ENCODE peak calls at places on chromosomes 6 and 20, in ten cellular contexts. One of them, this sample, is unnamed.

GRCh38 chr20:19257201-19257600 is 44.8 kb downstream of the SLC24A3 start:
- DNase-seq in A549: no peak
- DNase-seq in uterus: no peak
- DNase-seq in adrenal gland: no peak
- DNase-seq in IMR-90: no peak
- DNase-seq in HepG2: no peak
- DNase-seq in heart left ventricle: no peak
- DNase-seq in vagina: no peak
- DNase-seq in prostate gland: no peak
- DNase-seq in ovary: no peak
- DNase-seq in this sample: no peak

GRCh38 chr20:45957021-45957941 is 14.7 kb downstream of the ZNF335 start:
- DNase-seq in ovary: peak; percentile 12
- DNase-seq in adrenal gland: peak; percentile 14
- DNase-seq in heart left ventricle: no peak
- DNase-seq in uterus: no peak
- DNase-seq in HepG2: no peak
- DNase-seq in prostate gland: no peak
- DNase-seq in vagina: no peak
- DNase-seq in A549: no peak
- DNase-seq in IMR-90: no peak
- DNase-seq in this sample: no peak

GRCh38 chr6:90502866-90503407 is 83.9 kb downstream of the MAP3K7 start:
- DNase-seq in uterus: no peak
- DNase-seq in prostate gland: no peak
- DNase-seq in heart left ventricle: no peak
- DNase-seq in ovary: no peak
- DNase-seq in vagina: no peak
- DNase-seq in adrenal gland: no peak
- DNase-seq in HepG2: peak; percentile 93
- DNase-seq in IMR-90: peak; percentile 4
- DNase-seq in A549: no peak
- DNase-seq in this sample: no peak

GRCh38 chr6:104325341-104326172 is 534.2 kb downstream of the HACE1 start:
- DNase-seq in IMR-90: no peak
- DNase-seq in prostate gland: no peak
- DNase-seq in adrenal gland: no peak
- DNase-seq in ovary: no peak
- DNase-seq in vagina: no peak
- DNase-seq in heart left ventricle: no peak
- DNase-seq in uterus: no peak
- DNase-seq in HepG2: no peak
- DNase-seq in A549: peak; percentile 4
- DNase-seq in this sample: no peak

GRCh38 chr6:39452306-39452705 is 129.8 kb upstream of the KCNK16 start:
- DNase-seq in heart left ventricle: no peak
- DNase-seq in adrenal gland: no peak
- DNase-seq in ovary: no peak
- DNase-seq in IMR-90: peak; percentile 3
- DNase-seq in HepG2: no peak
- DNase-seq in A549: no peak
- DNase-seq in uterus: no peak
- DNase-seq in vagina: no peak
- DNase-seq in prostate gland: no peak
- DNase-seq in this sample: no peak

GRCh38 chr6:15322184-15322583 is 76.3 kb downstream of the JARID2 start:
- DNase-seq in A549: no peak
- DNase-seq in uterus: no peak
- DNase-seq in IMR-90: no peak
- DNase-seq in heart left ventricle: no peak
- DNase-seq in HepG2: no peak
- DNase-seq in adrenal gland: no peak
- DNase-seq in prostate gland: no peak
- DNase-seq in ovary: no peak
- DNase-seq in vagina: no peak
- DNase-seq in this sample: no peak

GRCh38 chr20:63573739-63574131 is 304 bp downstream of the HELZ2 start:
- DNase-seq in prostate gland: no peak
- DNase-seq in uterus: no peak
- DNase-seq in heart left ventricle: no peak
- DNase-seq in HepG2: no peak
- DNase-seq in IMR-90: no peak
- DNase-seq in adrenal gland: no peak
- DNase-seq in A549: no peak
- DNase-seq in ovary: no peak
- DNase-seq in vagina: no peak
- DNase-seq in this sample: no peak

GRCh38 chr6:10521104-10521808 is at the start of gene GCNT2:
- DNase-seq in heart left ventricle: peak; percentile 15
- DNase-seq in ovary: no peak
- DNase-seq in adrenal gland: no peak
- DNase-seq in uterus: no peak
- DNase-seq in HepG2: peak; percentile 92
- DNase-seq in A549: peak; percentile 46
- DNase-seq in IMR-90: peak; percentile 23
- DNase-seq in vagina: no peak
- DNase-seq in prostate gland: peak; percentile 31
- DNase-seq in this sample: peak; percentile 61

GRCh38 chr20:39081255-39081654 is 119.1 kb downstream of the DHX35 start:
- DNase-seq in prostate gland: peak; percentile 64
- DNase-seq in heart left ventricle: peak; percentile 52
- DNase-seq in A549: peak; percentile 84
- DNase-seq in IMR-90: peak; percentile 75
- DNase-seq in ovary: peak; percentile 71
- DNase-seq in adrenal gland: peak; percentile 87
- DNase-seq in vagina: no peak
- DNase-seq in uterus: peak; percentile 59
- DNase-seq in HepG2: peak; percentile 75
- DNase-seq in this sample: peak; percentile 85

GRCh38 chr6:166330612-166331011 is 11.7 kb downstream of the SFT2D1 start:
- DNase-seq in vagina: no peak
- DNase-seq in heart left ventricle: peak; percentile 73
- DNase-seq in ovary: no peak
- DNase-seq in HepG2: peak; percentile 89
- DNase-seq in prostate gland: no peak
- DNase-seq in A549: peak; percentile 12
- DNase-seq in uterus: no peak
- DNase-seq in adrenal gland: peak; percentile 23
- DNase-seq in IMR-90: peak; percentile 23
- DNase-seq in this sample: peak; percentile 69
- TF ChIP-seq POLR2A in vagina: no peak
- TF ChIP-seq POLR2A in heart left ventricle: no peak
- TF ChIP-seq POLR2A in ovary: no peak
- TF ChIP-seq POLR2A in HepG2: no peak
- TF ChIP-seq POLR2A in prostate gland: no peak
- TF ChIP-seq POLR2A in A549: no peak
- TF ChIP-seq POLR2A in uterus: no peak
- TF ChIP-seq POLR2A in adrenal gland: no peak
- TF ChIP-seq POLR2A in IMR-90: no peak
- TF ChIP-seq POLR2A in this sample: no peak

GRCh38 chr6:24930386-24930785 is 5.4 kb downstream of the RIPOR2 start:
- DNase-seq in IMR-90: peak; percentile 85
- DNase-seq in vagina: no peak
- DNase-seq in prostate gland: no peak
- DNase-seq in ovary: no peak
- DNase-seq in heart left ventricle: peak; percentile 43
- DNase-seq in A549: no peak
- DNase-seq in adrenal gland: no peak
- DNase-seq in uterus: peak; percentile 54
- DNase-seq in HepG2: no peak
- DNase-seq in this sample: no peak
- H3K4me1 ChIP-seq in IMR-90: peaks cover 21% of the 10 kb centered on the region
- H3K4me1 ChIP-seq in vagina: peaks cover 22% of the 10 kb centered on the region
- H3K4me1 ChIP-seq in prostate gland: no peaks in the 10 kb centered on the region
- H3K4me1 ChIP-seq in ovary: no peaks in the 10 kb centered on the region
- H3K4me1 ChIP-seq in heart left ventricle: peaks cover 12% of the 10 kb centered on the region
- H3K4me1 ChIP-seq in A549: no peaks in the 10 kb centered on the region
- H3K4me1 ChIP-seq in adrenal gland: no peaks in the 10 kb centered on the region
- H3K4me1 ChIP-seq in uterus: peaks cover 22% of the 10 kb centered on the region
- H3K4me1 ChIP-seq in HepG2: peaks cover 12% of the 10 kb centered on the region
- H3K4me1 ChIP-seq in this sample: peaks cover 34% of the 10 kb centered on the region

DNA sequence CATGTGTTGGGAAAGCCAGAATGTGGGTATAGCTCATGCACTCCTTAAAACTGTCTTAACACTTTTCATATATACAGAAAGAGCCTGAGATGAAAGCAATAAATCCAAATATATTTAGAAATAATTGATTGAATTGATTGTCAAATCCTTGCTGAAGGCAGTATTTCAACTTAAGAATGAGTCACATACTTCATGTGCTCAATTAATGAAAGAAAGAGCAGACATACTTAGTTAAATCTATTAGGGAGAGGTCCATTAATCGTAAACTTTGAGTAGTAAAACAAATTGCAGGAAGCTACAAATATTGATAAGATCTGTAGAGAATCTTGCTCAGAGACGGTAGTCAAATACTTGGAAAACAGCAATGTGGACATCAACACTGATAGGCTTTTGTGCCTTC is 261.6 kb upstream of the THEMIS start:
- DNase-seq in IMR-90: no peak
- DNase-seq in A549: no peak
- DNase-seq in vagina: no peak
- DNase-seq in uterus: no peak
- DNase-seq in adrenal gland: no peak
- DNase-seq in prostate gland: no peak
- DNase-seq in HepG2: no peak
- DNase-seq in heart left ventricle: no peak
- DNase-seq in ovary: no peak
- DNase-seq in this sample: no peak
- H3K4me3 ChIP-seq in IMR-90: no peak overlapping the region
- H3K4me3 ChIP-seq in A549: no peak overlapping the region
- H3K4me3 ChIP-seq in vagina: no peak overlapping the region
- H3K4me3 ChIP-seq in uterus: no peak overlapping the region
- H3K4me3 ChIP-seq in adrenal gland: no peak overlapping the region
- H3K4me3 ChIP-seq in prostate gland: no peak overlapping the region
- H3K4me3 ChIP-seq in HepG2: no peak overlapping the region
- H3K4me3 ChIP-seq in heart left ventricle: no peak overlapping the region
- H3K4me3 ChIP-seq in ovary: no peak overlapping the region
- H3K4me3 ChIP-seq in this sample: no peak overlapping the region

GRCh38 chr20:2658414-2659354 is 5.3 kb downstream of the IDH3B start:
- DNase-seq in HepG2: peak; percentile 40
- DNase-seq in adrenal gland: no peak
- DNase-seq in A549: peak; percentile 52
- DNase-seq in IMR-90: no peak
- DNase-seq in ovary: no peak
- DNase-seq in vagina: no peak
- DNase-seq in heart left ventricle: no peak
- DNase-seq in prostate gland: no peak
- DNase-seq in uterus: no peak
- DNase-seq in this sample: no peak
- TF ChIP-seq POLR2A in HepG2: peak; percentile 72
- TF ChIP-seq POLR2A in adrenal gland: no peak
- TF ChIP-seq POLR2A in A549: no peak
- TF ChIP-seq POLR2A in IMR-90: no peak
- TF ChIP-seq POLR2A in ovary: no peak
- TF ChIP-seq POLR2A in vagina: no peak
- TF ChIP-seq POLR2A in heart left ventricle: no peak
- TF ChIP-seq POLR2A in prostate gland: no peak
- TF ChIP-seq POLR2A in uterus: no peak
- TF ChIP-seq POLR2A in this sample: no peak

GRCh38 chr20:62489940-62490263 is 14.1 kb upstream of the GATA5 start:
- DNase-seq in HepG2: no peak
- DNase-seq in heart left ventricle: no peak
- DNase-seq in uterus: no peak
- DNase-seq in adrenal gland: no peak
- DNase-seq in ovary: no peak
- DNase-seq in IMR-90: no peak
- DNase-seq in A549: no peak
- DNase-seq in vagina: no peak
- DNase-seq in prostate gland: no peak
- DNase-seq in this sample: no peak

GRCh38 chr20:62487564-62488086 is 11.8 kb upstream of the GATA5 start:
- DNase-seq in prostate gland: no peak
- DNase-seq in adrenal gland: peak; percentile 76
- DNase-seq in uterus: no peak
- DNase-seq in A549: no peak
- DNase-seq in vagina: no peak
- DNase-seq in HepG2: peak; percentile 75
- DNase-seq in IMR-90: no peak
- DNase-seq in ovary: no peak
- DNase-seq in heart left ventricle: no peak
- DNase-seq in this sample: peak; percentile 82

GRCh38 chr20:62487125-62487524 is 11.3 kb upstream of the GATA5 start:
- DNase-seq in adrenal gland: no peak
- DNase-seq in ovary: no peak
- DNase-seq in HepG2: no peak
- DNase-seq in IMR-90: no peak
- DNase-seq in prostate gland: no peak
- DNase-seq in A549: no peak
- DNase-seq in heart left ventricle: no peak
- DNase-seq in vagina: no peak
- DNase-seq in uterus: no peak
- DNase-seq in this sample: no peak

GRCh38 chr20:62489186-62489939 is 13.6 kb upstream of the GATA5 start:
- DNase-seq in heart left ventricle: no peak
- DNase-seq in ovary: no peak
- DNase-seq in A549: peak; percentile 71
- DNase-seq in vagina: no peak
- DNase-seq in IMR-90: no peak
- DNase-seq in adrenal gland: peak; percentile 80
- DNase-seq in HepG2: no peak
- DNase-seq in prostate gland: no peak
- DNase-seq in uterus: no peak
- DNase-seq in this sample: no peak

DNA sequence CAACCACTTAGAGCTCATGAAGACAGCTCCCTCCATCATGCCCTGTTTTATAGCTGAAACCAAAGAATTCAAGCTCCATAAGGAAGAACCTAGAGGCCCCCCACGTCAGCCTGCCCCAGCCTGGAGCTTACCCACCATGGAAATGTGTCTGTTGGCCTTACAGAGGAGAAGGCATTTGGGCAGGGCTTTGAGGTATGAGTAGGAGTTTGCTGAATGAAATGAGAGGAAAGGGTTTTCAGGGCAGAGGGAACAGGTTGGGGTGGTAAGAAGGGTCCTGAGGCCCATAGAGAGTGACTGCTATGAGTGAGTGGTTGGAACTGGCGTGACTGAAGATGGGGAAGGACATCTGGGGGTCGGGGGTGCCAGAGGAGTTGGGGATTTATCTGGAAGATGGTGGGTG is 12.7 kb upstream of the GATA5 start:
- DNase-seq in A549: no peak
- DNase-seq in IMR-90: no peak
- DNase-seq in heart left ventricle: no peak
- DNase-seq in vagina: no peak
- DNase-seq in HepG2: no peak
- DNase-seq in ovary: no peak
- DNase-seq in uterus: no peak
- DNase-seq in prostate gland: no peak
- DNase-seq in adrenal gland: no peak
- DNase-seq in this sample: no peak
- H3K4me1 ChIP-seq in A549: peaks cover 14% of the 10 kb centered on the region
- H3K4me1 ChIP-seq in IMR-90: no peaks in the 10 kb centered on the region
- H3K4me1 ChIP-seq in heart left ventricle: peaks cover 10% of the 10 kb centered on the region
- H3K4me1 ChIP-seq in vagina: peaks cover 13% of the 10 kb centered on the region
- H3K4me1 ChIP-seq in HepG2: peaks cover 58% of the 10 kb centered on the region
- H3K4me1 ChIP-seq in ovary: peaks cover 7% of the 10 kb centered on the region
- H3K4me1 ChIP-seq in uterus: peaks cover 4% of the 10 kb centered on the region
- H3K4me1 ChIP-seq in prostate gland: no peaks in the 10 kb centered on the region
- H3K4me1 ChIP-seq in adrenal gland: peaks cover 41% of the 10 kb centered on the region
- H3K4me1 ChIP-seq in this sample: peaks cover 60% of the 10 kb centered on the region